ENCODE peak calls at places on chromosome 5, in nine cellular contexts. One of them, this sample, is unnamed.

GRCh38 chr5:82165740-82166530 is 112.2 kb downstream of the RPS23 start:
- DNase-seq in OCI-M1: peak
- DNase-seq in amniotic stem cell: peak
- DNase-seq in mucosa of gallbladder: peak
- DNase-seq in AG08395: peak
- DNase-seq in AG04450: peak
- DNase-seq in T47D: peak
- DNase-seq in choroid plexus epithelial cell: peak
- DNase-seq in NCI-H345: peak
- DNase-seq in this sample: peak

GRCh38 chr5:95148453-95148852 is 136.4 kb downstream of the MCTP1 start:
- DNase-seq in OCI-M1: no peak
- DNase-seq in amniotic stem cell: no peak
- DNase-seq in mucosa of gallbladder: no peak
- DNase-seq in AG08395: no peak
- DNase-seq in AG04450: no peak
- DNase-seq in T47D: no peak
- DNase-seq in choroid plexus epithelial cell: no peak
- DNase-seq in NCI-H345: no peak
- DNase-seq in this sample: no peak

GRCh38 chr5:142697356-142697807 is 11.5 kb upstream of the FGF1 start:
- DNase-seq in OCI-M1: no peak
- DNase-seq in amniotic stem cell: no peak
- DNase-seq in mucosa of gallbladder: no peak
- DNase-seq in AG08395: peak
- DNase-seq in AG04450: no peak
- DNase-seq in T47D: no peak
- DNase-seq in choroid plexus epithelial cell: peak
- DNase-seq in NCI-H345: no peak
- DNase-seq in this sample: no peak

GRCh38 chr5:106258591-106259125 is 1412.1 kb downstream of the EFNA5 start:
- DNase-seq in OCI-M1: no peak
- DNase-seq in amniotic stem cell: no peak
- DNase-seq in mucosa of gallbladder: no peak
- DNase-seq in AG08395: peak
- DNase-seq in AG04450: no peak
- DNase-seq in T47D: no peak
- DNase-seq in choroid plexus epithelial cell: peak
- DNase-seq in NCI-H345: no peak
- DNase-seq in this sample: no peak

GRCh38 chr5:176653401-176653800 is 6.1 kb downstream of the TSPAN17 start:
- DNase-seq in OCI-M1: no peak
- DNase-seq in amniotic stem cell: no peak
- DNase-seq in mucosa of gallbladder: no peak
- DNase-seq in AG08395: no peak
- DNase-seq in AG04450: no peak
- DNase-seq in T47D: no peak
- DNase-seq in choroid plexus epithelial cell: no peak
- DNase-seq in NCI-H345: no peak
- DNase-seq in this sample: no peak

GRCh38 chr5:17113174-17113941 is 104.1 kb upstream of the BASP1 start:
- DNase-seq in OCI-M1: no peak
- DNase-seq in amniotic stem cell: no peak
- DNase-seq in mucosa of gallbladder: no peak
- DNase-seq in AG08395: peak
- DNase-seq in AG04450: peak
- DNase-seq in T47D: no peak
- DNase-seq in choroid plexus epithelial cell: peak
- DNase-seq in NCI-H345: no peak
- DNase-seq in this sample: no peak

GRCh38 chr5:79001471-79001870 is 16.4 kb upstream of the ARSB start:
- DNase-seq in OCI-M1: no peak
- DNase-seq in amniotic stem cell: no peak
- DNase-seq in mucosa of gallbladder: no peak
- DNase-seq in AG08395: peak
- DNase-seq in AG04450: no peak
- DNase-seq in T47D: no peak
- DNase-seq in choroid plexus epithelial cell: no peak
- DNase-seq in NCI-H345: no peak
- DNase-seq in this sample: no peak

GRCh38 chr5:75681125-75681830 is 36.0 kb downstream of the POC5 start:
- DNase-seq in OCI-M1: peak
- DNase-seq in amniotic stem cell: peak
- DNase-seq in mucosa of gallbladder: no peak
- DNase-seq in AG08395: peak
- DNase-seq in AG04450: no peak
- DNase-seq in T47D: no peak
- DNase-seq in choroid plexus epithelial cell: peak
- DNase-seq in NCI-H345: peak
- DNase-seq in this sample: no peak

GRCh38 chr5:58335518-58335917 is 124.4 kb downstream of the PLK2 start:
- DNase-seq in OCI-M1: no peak
- DNase-seq in amniotic stem cell: no peak
- DNase-seq in mucosa of gallbladder: no peak
- DNase-seq in AG08395: no peak
- DNase-seq in AG04450: no peak
- DNase-seq in T47D: no peak
- DNase-seq in choroid plexus epithelial cell: peak
- DNase-seq in NCI-H345: no peak
- DNase-seq in this sample: no peak

GRCh38 chr5:168401880-168402279 is 84.4 kb upstream of the RARS1 start:
- DNase-seq in OCI-M1: no peak
- DNase-seq in amniotic stem cell: no peak
- DNase-seq in mucosa of gallbladder: no peak
- DNase-seq in AG08395: no peak
- DNase-seq in AG04450: no peak
- DNase-seq in T47D: peak
- DNase-seq in choroid plexus epithelial cell: no peak
- DNase-seq in NCI-H345: peak
- DNase-seq in this sample: no peak

GRCh38 chr5:77518304-77518703 is 26.2 kb upstream of the WDR41 start:
- DNase-seq in OCI-M1: peak
- DNase-seq in amniotic stem cell: no peak
- DNase-seq in mucosa of gallbladder: no peak
- DNase-seq in AG08395: no peak
- DNase-seq in AG04450: no peak
- DNase-seq in T47D: no peak
- DNase-seq in choroid plexus epithelial cell: peak
- DNase-seq in NCI-H345: peak
- DNase-seq in this sample: no peak

GRCh38 chr5:158796812-158797497 is 302.8 kb downstream of the EBF1 start:
- DNase-seq in OCI-M1: no peak
- DNase-seq in amniotic stem cell: no peak
- DNase-seq in mucosa of gallbladder: no peak
- DNase-seq in AG08395: no peak
- DNase-seq in AG04450: no peak
- DNase-seq in T47D: no peak
- DNase-seq in choroid plexus epithelial cell: no peak
- DNase-seq in NCI-H345: no peak
- DNase-seq in this sample: no peak

GRCh38 chr5:169701910-169702451 is 64.9 kb downstream of the DOCK2 start:
- DNase-seq in OCI-M1: peak
- DNase-seq in amniotic stem cell: no peak
- DNase-seq in mucosa of gallbladder: no peak
- DNase-seq in AG08395: peak
- DNase-seq in AG04450: no peak
- DNase-seq in T47D: peak
- DNase-seq in choroid plexus epithelial cell: peak
- DNase-seq in NCI-H345: peak
- DNase-seq in this sample: no peak

GRCh38 chr5:157778121-157778805 is 34.8 kb downstream of the LSM11 start:
- DNase-seq in OCI-M1: peak
- DNase-seq in amniotic stem cell: no peak
- DNase-seq in mucosa of gallbladder: peak
- DNase-seq in AG08395: peak
- DNase-seq in AG04450: no peak
- DNase-seq in T47D: no peak
- DNase-seq in choroid plexus epithelial cell: peak
- DNase-seq in NCI-H345: peak
- DNase-seq in this sample: no peak